ENCODE peak calls at places on chromosomes 4 and X, in eight cellular contexts. R is NB4, B is tibial nerve, I is esophagus muscularis mucosa, Z is thyroid gland, S is A549, C is right lobe of liver, U is IMR-90. O is an unnamed sample.

GRCh38 chr4:148443550-148444295 is 1.5 kb upstream of the NR3C2 start:
- DNase-seq in Z (peak; percentile 44), B (peak; percentile 33), S (no peak), I (no peak), U (no peak), C (peak; percentile 60), R (no peak), O (peak; percentile 20)

GRCh38 chr4:71377561-71377960 is 38.7 kb downstream of the SLC4A4 start:
- DNase-seq in U (peak; percentile 95), C (no peak), R (no peak), I (no peak), Z (no peak), B (no peak), S (peak; percentile 2), O (no peak)

GRCh38 chr4:116066711-116067245 is 953.4 kb upstream of the NDST4 start:
- DNase-seq in Z (no peak), R (peak; percentile 3), U (no peak), S (no peak), I (no peak), C (no peak), B (no peak), O (no peak)

GRCh38 chr4:83231620-83232056 is 53.0 kb downstream of the COQ2 start:
- DNase-seq in C (no peak), Z (no peak), B (no peak), U (no peak), R (peak; percentile 96), I (no peak), S (no peak), O (no peak)

GRCh38 chr4:152937535-152938236 is 1.6 kb downstream of the FHDC1 start:
- DNase-seq in C (no peak), Z (peak; percentile 46), I (no peak), B (no peak), S (peak; percentile 23), R (peak; percentile 27), U (peak; percentile 21), O (peak; percentile 88)

GRCh38 chr4:139593091-139593564 is 37.1 kb upstream of the SETD7 start:
- DNase-seq in I (no peak), C (no peak), U (peak; percentile 92), Z (no peak), R (no peak), S (peak; percentile 47), B (no peak), O (no peak)

GRCh38 chr4:123994917-123995316 is 598.3 kb downstream of the SPRY1 start:
- DNase-seq in S (no peak), B (no peak), U (no peak), C (no peak), Z (no peak), R (no peak), I (no peak), O (no peak)

GRCh38 chr4:155342142-155342541 is 34.6 kb downstream of the MAP9 start:
- DNase-seq in S (peak; percentile 18), C (no peak), B (no peak), U (peak; percentile 79), I (no peak), R (no peak), Z (no peak), O (no peak)

GRCh38 chrX:139967300-139967699 is 2.0 kb upstream of the CXorf66 start:
- DNase-seq in S (peak; percentile 7), C (peak; percentile 54), U (no peak), Z (no peak), I (no peak), R (peak; percentile 11), B (no peak), O (no peak)

GRCh38 chr4:2273657-2274319 is 11.9 kb upstream of the MXD4 start:
- DNase-seq in S (no peak), I (no peak), U (no peak), R (no peak), Z (no peak), C (no peak), B (no peak), O (no peak)

GRCh38 chr4:67568820-67569219 is 10.3 kb downstream of the STAP1 start:
- DNase-seq in S (no peak), C (no peak), Z (no peak), I (no peak), R (no peak), B (no peak), U (peak; percentile 4), O (no peak)

GRCh38 chrX:49172280-49172780 is 632 bp downstream of the PLP2 start:
- DNase-seq in S (no peak), U (peak; percentile 20), I (no peak), R (peak; percentile 86), B (peak; percentile 55), C (peak; percentile 81), Z (peak; percentile 72), O (peak; percentile 94)

GRCh38 chr4:54585321-54586000 is 72.3 kb upstream of the KIT start:
- DNase-seq in Z (no peak), S (no peak), B (no peak), I (no peak), C (no peak), U (peak; percentile 62), R (no peak), O (no peak)

GRCh38 chr4:177696438-177696966 is 254.3 kb upstream of the AGA start:
- DNase-seq in S (no peak), C (no peak), R (no peak), U (peak; percentile 3), I (no peak), B (no peak), Z (no peak), O (no peak)

GRCh38 chr4:182245541-182246245 is 2.5 kb downstream of the TENM3 start:
- DNase-seq in S (no peak), U (no peak), C (no peak), R (no peak), Z (no peak), I (peak; percentile 74), B (no peak), O (no peak)

GRCh38 chr4:79467246-79467932 is 59.4 kb upstream of the GK2 start:
- DNase-seq in S (no peak), B (no peak), R (no peak), Z (no peak), U (no peak), I (no peak), C (no peak), O (no peak)

GRCh38 chrX:107562482-107562881 is 65.8 kb upstream of the PRPS1 start:
- DNase-seq in Z (peak; percentile 16), C (no peak), B (no peak), R (no peak), U (peak; percentile 88), S (no peak), I (no peak), O (no peak)

GRCh38 chr4:170088686-170089085 is 1.1 kb downstream of the AADAT start:
- DNase-seq in R (no peak), S (no peak), B (no peak), C (no peak), Z (no peak), I (no peak), U (no peak), O (no peak)

GRCh38 chrX:23374291-23374690 is 39.6 kb downstream of the PTCHD1 start:
- DNase-seq in B (no peak), S (no peak), U (no peak), C (no peak), Z (no peak), R (no peak), I (no peak), O (no peak)

GRCh38 chrX:78708830-78709229 is 38.7 kb upstream of the LPAR4 start:
- DNase-seq in S (no peak), I (no peak), C (no peak), U (no peak), R (no peak), Z (no peak), B (peak; percentile 6), O (peak; percentile 17)

GRCh38 chrX:40172169-40172979 is 74.6 kb upstream of the BCOR start:
- DNase-seq in C (peak; percentile 75), U (peak; percentile 44), B (peak; percentile 62), R (peak; percentile 49), Z (peak; percentile 68), S (no peak), I (no peak), O (peak; percentile 92)

DNA sequence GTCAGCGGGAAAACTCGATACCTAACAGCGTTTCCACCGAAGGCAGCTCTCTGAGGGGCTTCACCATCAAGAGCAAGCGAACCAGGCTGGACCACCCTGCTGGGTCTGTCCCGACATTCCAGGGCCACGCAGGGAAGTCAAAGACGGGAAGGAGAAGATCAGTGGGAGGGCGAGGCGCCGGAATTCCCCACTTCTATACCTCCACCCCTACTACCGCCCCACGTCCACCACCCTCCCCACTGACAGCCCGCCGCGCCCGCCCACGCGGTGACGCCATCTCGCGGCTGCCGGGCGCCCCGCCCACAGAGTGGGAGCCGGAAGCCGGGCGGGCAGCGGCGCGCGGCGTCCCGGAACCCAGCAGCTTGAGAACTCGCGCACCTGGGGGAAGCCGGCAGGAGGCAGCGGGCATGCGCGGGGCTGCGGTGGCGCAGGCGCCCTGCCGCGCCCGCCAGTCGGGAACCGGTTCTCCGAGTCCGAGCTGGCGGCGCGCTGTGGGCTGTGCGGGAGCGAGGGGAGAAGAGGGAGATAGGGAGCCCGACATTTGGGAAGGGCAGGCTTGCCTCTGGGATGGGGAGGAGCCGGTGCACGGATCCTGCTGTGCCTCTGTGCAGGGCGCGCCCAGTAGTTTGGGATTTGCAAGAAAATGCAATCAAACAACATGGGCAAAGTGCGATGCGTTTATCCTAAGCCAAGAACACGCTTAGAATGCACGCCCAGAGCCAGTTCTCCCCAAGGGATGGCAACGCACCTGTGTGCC is 3.2 kb upstream of the STIM2 start:
- DNase-seq in Z (peak; percentile 92), B (peak; percentile 71), R (peak; percentile 94), C (peak; percentile 91), S (peak; percentile 47), U (peak; percentile 84), I (peak; percentile 94), O (peak; percentile 79)
- TF ChIP-seq POLR2A in Z (peak; percentile 29), B (peak; percentile 54), R (peak; percentile 90), C (peak; percentile 86), S (peak; percentile 69), U (no peak), I (no peak), O (no peak)

GRCh38 chr4:168831919-168832745 is 177.9 kb downstream of the CBR4 start:
- DNase-seq in U (peak; percentile 78), S (peak; percentile 76), Z (peak; percentile 86), B (peak; percentile 82), R (peak; percentile 53), I (peak; percentile 95), C (peak; percentile 79), O (peak; percentile 77)
- TF ChIP-seq POLR2A in U (peak; percentile 99), S (peak; percentile 92), Z (peak; percentile 82), B (peak; percentile 84), R (no peak), I (peak; percentile 89), C (peak; percentile 58), O (no peak)

DNA sequence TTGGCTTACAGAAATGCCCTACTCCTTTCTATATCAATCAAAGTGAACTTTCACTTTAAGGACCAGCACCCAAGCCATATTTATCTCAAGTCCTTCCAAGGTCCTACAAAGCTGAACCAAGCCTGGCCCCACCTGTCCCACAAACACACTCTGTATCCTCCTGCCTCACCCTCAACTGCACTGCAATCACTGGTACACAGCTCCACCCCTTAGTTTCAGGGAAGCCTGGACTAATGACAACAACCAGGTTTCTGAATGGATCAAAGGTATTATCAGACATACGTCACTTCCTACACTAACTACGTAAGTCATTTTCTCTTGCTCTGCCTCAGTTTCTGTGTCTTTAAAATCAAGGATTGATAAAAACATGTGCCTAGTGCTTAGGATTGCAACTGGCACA is 205.6 kb upstream of the HS3ST1 start:
- DNase-seq in B (no peak), U (no peak), I (no peak), R (no peak), Z (no peak), S (no peak), C (no peak), O (no peak)
- TF ChIP-seq POLR2A in B (no peak), U (no peak), I (no peak), R (no peak), Z (no peak), S (no peak), C (no peak), O (no peak)

GRCh38 chr4:77157859-77158486 is 966 bp downstream of the CCNG2 start:
- DNase-seq in S (peak; percentile 69), B (peak; percentile 83), R (peak; percentile 93), I (peak; percentile 96), Z (peak; percentile 93), U (peak; percentile 85), C (peak; percentile 87), O (peak; percentile 87)
- TF ChIP-seq POLR2A in S (no peak), B (peak; percentile 76), R (no peak), I (peak; percentile 38), Z (no peak), U (peak; percentile 51), C (no peak), O (no peak)